ENCODE peak calls at places on chromosomes 13 and 19, in four cellular contexts. A is sigmoid colon, E is body of pancreas, P is mucosa of descending colon. N is an unnamed sample.
A peak's percentile ranks its signal among the peaks of the same experiment; 100 is the strongest.

GRCh38 chr13:105048685-105049084 is 1486.8 kb downstream of the EFNB2 start:
- DNase-seq in A (no peak), E (no peak), P (no peak), N (no peak)

GRCh38 chr19:42282036-42282762 is 13.1 kb downstream of the CIC start:
- DNase-seq in A (peak; percentile 76), E (peak; percentile 28), P (no peak), N (no peak)

GRCh38 chr13:113769881-113770280 is 10.9 kb downstream of the TMEM255B start:
- DNase-seq in A (peak; percentile 27), E (no peak), P (no peak), N (no peak)

GRCh38 chr13:94710881-94711560 is 1.3 kb downstream of the SOX21 start:
- DNase-seq in A (no peak), E (no peak), P (peak; percentile 37), N (no peak)

GRCh38 chr13:40316301-40316700 is 350.1 kb downstream of the FOXO1 start:
- DNase-seq in A (no peak), E (no peak), P (no peak), N (no peak)

GRCh38 chr19:41405776-41406175 is 8.2 kb downstream of the BCKDHA start:
- DNase-seq in A (no peak), E (no peak), P (no peak), N (no peak)

GRCh38 chr19:47151627-47152026 is 21.0 kb downstream of the SAE1 start:
- DNase-seq in A (no peak), E (no peak), P (no peak), N (no peak)

GRCh38 chr19:51473009-51473707 is 5.2 kb upstream of the CEACAM18 start:
- DNase-seq in A (peak; percentile 79), E (peak; percentile 74), P (peak; percentile 51), N (peak; percentile 60)

GRCh38 chr13:32642858-32643257 is 56.6 kb downstream of the PDS5B start:
- DNase-seq in A (no peak), E (no peak), P (no peak), N (no peak)

GRCh38 chr13:113468461-113469147 is 15.3 kb upstream of the ADPRHL1 start:
- DNase-seq in A (no peak), E (no peak), P (no peak), N (no peak)

GRCh38 chr13:43293986-43294880 is 270.8 kb downstream of the DNAJC15 start:
- DNase-seq in A (no peak), E (no peak), P (no peak), N (no peak)

GRCh38 chr13:66617786-66618185 is 612.4 kb downstream of the PCDH9 start:
- DNase-seq in A (no peak), E (no peak), P (no peak), N (no peak)

GRCh38 chr19:19491321-19492025 is 23.9 kb downstream of the TSSK6 start:
- DNase-seq in A (no peak), E (no peak), P (no peak), N (no peak)

GRCh38 chr19:5801796-5802616 is 2.9 kb upstream of the NRTN start:
- DNase-seq in A (peak; percentile 65), E (no peak), P (no peak), N (no peak)

GRCh38 chr13:114077121-114077937 is 55.1 kb downstream of the RASA3 start:
- DNase-seq in A (peak; percentile 61), E (no peak), P (no peak), N (no peak)

GRCh38 chr19:54420383-54421168 is 5.3 kb downstream of the TTYH1 start:
- DNase-seq in A (peak; percentile 79), E (peak; percentile 82), P (no peak), N (no peak)

GRCh38 chr19:9667898-9668297 is 7.0 kb downstream of the ZNF562 start:
- DNase-seq in A (no peak), E (no peak), P (no peak), N (no peak)

GRCh38 chr19:47518139-47518538 is 3.3 kb upstream of the NAPA start:
- DNase-seq in A (no peak), E (no peak), P (no peak), N (no peak)

GRCh38 chr13:77698211-77699058 is 948 bp downstream of the SLAIN1 start:
- DNase-seq in A (peak; percentile 62), E (peak; percentile 59), P (peak; percentile 38), N (peak; percentile 64)

GRCh38 chr13:20616059-20616797 is 49.3 kb downstream of the IFT88 start:
- DNase-seq in A (no peak), E (no peak), P (no peak), N (no peak)

GRCh38 chr13:90867336-90867683 is 480.2 kb upstream of the MIR17HG start:
- DNase-seq in A (no peak), E (peak; percentile 59), P (peak; percentile 69), N (no peak)

GRCh38 chr13:106176103-106176502 is 359.4 kb downstream of the EFNB2 start:
- DNase-seq in A (no peak), E (no peak), P (no peak), N (no peak)

DNA sequence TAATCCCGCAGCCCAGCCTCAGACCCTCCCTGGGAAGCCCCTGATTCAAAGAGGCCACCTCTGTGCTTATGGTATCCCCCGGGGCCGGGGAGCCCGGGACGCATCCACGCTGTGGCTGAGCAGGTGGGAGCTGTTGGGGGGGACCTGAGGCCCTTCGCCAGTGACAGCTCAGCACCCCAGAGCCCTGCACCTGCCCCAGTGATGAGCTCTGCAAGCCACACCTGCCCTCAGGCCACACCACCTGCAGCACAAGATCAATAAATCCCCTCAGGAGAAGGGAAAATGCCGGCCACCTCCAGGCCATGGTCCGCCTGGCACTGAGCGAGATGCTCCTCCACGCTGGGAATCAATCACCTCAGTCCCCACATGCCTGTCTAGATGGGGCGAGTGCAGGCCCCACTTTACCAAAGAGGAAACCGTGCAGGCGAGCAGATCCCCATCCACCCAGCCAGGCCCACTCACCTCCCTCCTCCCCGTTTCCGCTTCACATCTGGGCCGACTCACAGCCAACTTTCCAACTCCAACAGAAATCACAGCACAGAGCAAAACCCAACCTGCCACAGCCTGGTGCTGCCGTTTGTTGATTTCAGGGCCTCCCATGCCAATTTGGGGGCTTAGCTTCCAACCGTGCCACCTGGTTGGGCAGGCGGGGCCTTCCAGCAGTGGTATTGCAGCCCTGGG is 12.8 kb downstream of the MOB3A start:
- DNase-seq in A (peak; percentile 80), E (no peak), P (no peak), N (peak; percentile 74)
- H3K4me3 ChIP-seq in A (no peak overlapping the region), E (no peak overlapping the region), P (no peak overlapping the region), N (peak overlapping the region; percentile 80)

GRCh38 chr13:111232191-111232590 is 88.3 kb upstream of the TEX29 start:
- DNase-seq in A (no peak), E (no peak), P (no peak), N (no peak)
- H3K4me1 ChIP-seq in A (peaks cover 15% of the 10 kb centered on the region), E (no peaks in the 10 kb centered on the region), P (no peaks in the 10 kb centered on the region), N (no peaks in the 10 kb centered on the region)

GRCh38 chr19:1811472-1811894 is 593 bp downstream of the ATP8B3 start:
- DNase-seq in A (peak; percentile 86), E (peak; percentile 93), P (peak; percentile 74), N (no peak)
- H3K4me3 ChIP-seq in A (peak overlapping the region; percentile 50), E (peak overlapping the region; percentile 4), P (no peak overlapping the region), N (peak overlapping the region; percentile 73)

GRCh38 chr19:2148482-2149135 is 2.8 kb downstream of the AP3D1 start:
- DNase-seq in A (no peak), E (no peak), P (no peak), N (no peak)

GRCh38 chr19:2142173-2142829 is 9.1 kb downstream of the AP3D1 start:
- DNase-seq in A (no peak), E (no peak), P (no peak), N (no peak)

GRCh38 chr19:2145831-2146241 is 5.5 kb downstream of the AP3D1 start:
- DNase-seq in A (no peak), E (no peak), P (no peak), N (no peak)

GRCh38 chr19:2140193-2140545 is 11.2 kb downstream of the AP3D1 start:
- DNase-seq in A (no peak), E (no peak), P (no peak), N (no peak)

GRCh38 chr19:2144190-2144589 is 7.2 kb downstream of the AP3D1 start:
- DNase-seq in A (no peak), E (no peak), P (no peak), N (no peak)
- H3K4me1 ChIP-seq in A (peaks cover 17% of the 10 kb centered on the region), E (peaks cover 43% of the 10 kb centered on the region), P (peaks cover 1% of the 10 kb centered on the region), N (peaks cover 45% of the 10 kb centered on the region)

DNA sequence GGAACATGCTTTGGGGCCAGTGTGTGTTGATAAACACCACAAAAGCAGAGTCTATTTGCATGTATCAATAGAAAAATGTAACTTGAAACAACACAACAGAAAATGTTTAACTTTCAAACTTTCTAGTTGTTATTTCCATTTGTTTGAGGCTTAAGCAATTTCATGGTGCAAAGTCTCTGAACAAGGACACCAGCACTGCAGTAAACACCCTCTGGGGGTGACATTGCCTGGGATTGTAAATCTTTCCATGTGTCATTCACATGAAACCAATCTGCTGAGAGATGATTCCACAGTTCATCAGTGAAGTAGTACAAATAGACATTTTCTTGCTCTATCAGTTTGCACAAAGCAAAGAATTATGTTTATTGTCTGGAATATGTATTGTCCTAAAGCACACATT is 124.5 kb downstream of the ITGBL1 start:
- DNase-seq in A (no peak), E (no peak), P (no peak), N (no peak)
- H3K4me3 ChIP-seq in A (no peak overlapping the region), E (no peak overlapping the region), P (no peak overlapping the region), N (no peak overlapping the region)

DNA sequence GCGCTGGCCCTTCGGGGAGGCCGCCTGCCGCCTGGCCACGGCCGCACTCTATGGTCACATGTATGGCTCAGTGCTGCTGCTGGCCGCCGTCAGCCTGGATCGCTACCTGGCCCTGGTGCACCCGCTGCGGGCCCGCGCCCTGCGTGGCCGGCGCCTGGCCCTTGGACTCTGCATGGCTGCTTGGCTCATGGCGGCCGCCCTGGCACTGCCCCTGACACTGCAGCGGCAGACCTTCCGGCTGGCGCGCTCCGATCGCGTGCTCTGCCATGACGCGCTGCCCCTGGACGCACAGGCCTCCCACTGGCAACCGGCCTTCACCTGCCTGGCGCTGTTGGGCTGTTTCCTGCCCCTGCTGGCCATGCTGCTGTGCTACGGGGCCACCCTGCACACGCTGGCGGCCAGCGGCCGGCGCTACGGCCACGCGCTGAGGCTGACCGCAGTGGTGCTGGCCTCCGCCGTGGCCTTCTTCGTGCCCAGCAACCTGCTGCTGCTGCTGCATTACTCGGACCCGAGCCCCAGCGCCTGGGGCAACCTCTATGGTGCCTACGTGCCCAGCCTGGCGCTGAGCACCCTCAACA is 1.2 kb downstream of the F2RL3 start:
- DNase-seq in A (peak; percentile 50), E (no peak), P (no peak), N (no peak)
- H3K4me1 ChIP-seq in A (peaks cover 8% of the 10 kb centered on the region), E (no peaks in the 10 kb centered on the region), P (peaks cover 2% of the 10 kb centered on the region), N (peaks cover 7% of the 10 kb centered on the region)

DNA sequence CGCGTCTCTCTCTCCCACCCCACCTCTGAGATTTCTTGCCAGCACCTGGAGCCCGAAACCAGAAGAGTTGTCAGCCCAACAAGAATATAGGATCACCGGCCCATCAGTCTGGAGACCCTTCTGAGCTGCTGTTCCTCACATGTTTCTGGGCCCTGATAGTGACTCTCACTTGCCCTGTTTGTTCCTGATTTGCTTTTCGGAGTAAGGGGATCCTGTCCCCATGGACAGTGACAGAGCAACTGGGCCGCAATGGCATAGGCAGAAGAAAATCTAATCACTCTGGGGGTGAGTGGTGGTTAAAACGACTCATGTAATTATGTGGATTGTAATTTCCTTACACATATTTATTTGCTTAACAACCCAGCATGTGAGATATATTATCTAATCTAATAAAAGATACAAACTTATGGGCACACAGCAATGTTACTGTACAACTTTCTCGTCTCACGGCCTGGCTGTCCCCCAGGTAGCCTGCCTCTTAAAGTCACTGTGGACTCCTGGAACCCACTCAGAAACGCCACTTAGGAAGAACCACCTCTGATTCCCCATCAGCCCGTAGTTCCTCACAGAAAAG is 661 bp upstream of the SMAD9 start:
- DNase-seq in A (no peak), E (no peak), P (no peak), N (no peak)
- H3K4me3 ChIP-seq in A (peak overlapping the region; percentile 72), E (no peak overlapping the region), P (no peak overlapping the region), N (no peak overlapping the region)